ENCODE peak calls at places on chromosomes 2 and 18, in five cellular contexts. H is cardiac fibroblast; F is AG04449; R is stimulated activated naive CD8-positive, alpha-beta T cell treated with anti-CD3 and anti-CD28 coated beads, Interleukin-15, amount 100 ng/mL, for 72 hours; J is C1 segment of cervical spinal cord. G is an unnamed sample.
A peak's percentile ranks its signal among the peaks of the same experiment; 100 is the strongest.

GRCh38 chr2:157858846-157859245 is 17.3 kb downstream of the ACVR1 start:
- DNase-seq in J (no peak), H (no peak), F (no peak), R (no peak), G (no peak)

GRCh38 chr2:28252308-28252707 is 140.3 kb upstream of the FOSL2 start:
- DNase-seq in R (peak; percentile 13), J (no peak), H (no peak), F (no peak), G (no peak)

GRCh38 chr2:95333888-95334338 is 36.8 kb downstream of the KCNIP3 start:
- DNase-seq in J (no peak), R (no peak), H (peak; percentile 51), F (no peak), G (peak; percentile 21)

GRCh38 chr18:77068321-77068841 is 64.2 kb downstream of the MBP start:
- DNase-seq in F (no peak), R (no peak), H (peak; percentile 78), J (no peak), G (no peak)

GRCh38 chr2:206556357-206556949 is 85.8 kb upstream of the FAM237A start:
- DNase-seq in J (no peak), R (no peak), F (no peak), H (peak; percentile 66), G (peak; percentile 74)

GRCh38 chr18:34219651-34220050 is 5.1 kb downstream of the NOL4 start:
- DNase-seq in J (no peak), H (no peak), F (no peak), R (no peak), G (no peak)

GRCh38 chr2:48452108-48452507 is 77.8 kb upstream of the STON1 start:
- DNase-seq in J (no peak), H (no peak), F (no peak), R (no peak), G (peak; percentile 20)

GRCh38 chr2:677056-677949 is at the start of gene TMEM18:
- DNase-seq in R (peak; percentile 98), H (peak; percentile 99), F (peak; percentile 97), J (peak; percentile 97), G (peak; percentile 93)

GRCh38 chr2:40230717-40231300 is 221.1 kb downstream of the SLC8A1 start:
- DNase-seq in H (peak; percentile 38), F (no peak), J (no peak), R (no peak), G (peak; percentile 2)

GRCh38 chr2:86105252-86105968 is at the start of gene POLR1A:
- DNase-seq in F (peak; percentile 76), R (peak; percentile 85), J (peak; percentile 96), H (peak; percentile 97), G (peak; percentile 98)

GRCh38 chr2:28201711-28202180 is 190.9 kb upstream of the FOSL2 start:
- DNase-seq in R (no peak), J (no peak), F (no peak), H (no peak), G (no peak)

GRCh38 chr18:79395761-79396404 is at the start of gene NFATC1:
- DNase-seq in J (no peak), F (no peak), H (peak; percentile 76), R (peak; percentile 84), G (peak; percentile 50)

GRCh38 chr2:63712748-63713147 is 124.0 kb downstream of the MDH1 start:
- DNase-seq in J (no peak), H (peak; percentile 65), R (no peak), F (no peak), G (peak; percentile 30)

GRCh38 chr2:187527262-187527661 is 27.0 kb downstream of the TFPI start:
- DNase-seq in F (peak; percentile 70), J (no peak), R (no peak), H (peak; percentile 88), G (no peak)